ENCODE peak calls at places on chromosomes 2 and 18, in eight cellular contexts. A is activated gamma-delta T cell treated with Interleukin-2 at 50 U/mL for 16 hours; K is HFFc6; H is fibroblast of the conjunctiva; J is H54; N is stimulated activated CD8-positive, alpha-beta memory T cell treated with anti-CD3 and anti-CD28 coated beads, Interleukin-2, amount 100 ng/mL, for 1 hour; E is AG08396; G is CD8-positive, alpha-beta memory T cell. O is an unnamed sample.

GRCh38 chr2:99571609-99572344 is 82.0 kb upstream of the REV1 start:
- DNase-seq in A (no peak), K (no peak), H (no peak), J (no peak), N (no peak), E (no peak), G (no peak), O (no peak)

GRCh38 chr2:55891671-55892071 is 31.9 kb downstream of the EFEMP1 start:
- DNase-seq in A (no peak), K (no peak), H (no peak), J (no peak), N (no peak), E (no peak), G (no peak), O (no peak)

GRCh38 chr2:2579814-2580213 is 248.7 kb upstream of the MYT1L start:
- DNase-seq in A (no peak), K (no peak), H (no peak), J (no peak), N (no peak), E (no peak), G (no peak), O (no peak)

GRCh38 chr2:232634319-232635150 is 1.1 kb downstream of the EFHD1 start:
- DNase-seq in A (no peak), K (no peak), H (no peak), J (no peak), N (no peak), E (no peak), G (no peak), O (no peak)

GRCh38 chr18:54242327-54242726 is 17.9 kb upstream of the MBD2 start:
- DNase-seq in A (no peak), K (no peak), H (no peak), J (no peak), N (no peak), E (no peak), G (no peak), O (no peak)

GRCh38 chr2:68799615-68800400 is 65.2 kb downstream of the ARHGAP25 start:
- DNase-seq in A (no peak), K (no peak), H (no peak), J (no peak), N (no peak), E (no peak), G (no peak), O (no peak)

GRCh38 chr18:46152436-46152807 is 48.2 kb downstream of the HAUS1 start:
- DNase-seq in A (no peak), K (peak; percentile 81), H (peak; percentile 23), J (peak; percentile 52), N (no peak), E (peak; percentile 69), G (no peak), O (no peak)

GRCh38 chr2:237482485-237482884 is 4.6 kb upstream of the MLPH start:
- DNase-seq in A (no peak), K (no peak), H (no peak), J (no peak), N (no peak), E (no peak), G (no peak), O (no peak)

GRCh38 chr2:157989227-157989626 is 112.4 kb upstream of the UPP2 start:
- DNase-seq in A (no peak), K (no peak), H (no peak), J (no peak), N (no peak), E (no peak), G (no peak), O (no peak)

GRCh38 chr2:173652311-173652710 is 297.6 kb downstream of the CDCA7 start:
- DNase-seq in A (no peak), K (peak; percentile 89), H (peak; percentile 91), J (peak; percentile 35), N (no peak), E (peak; percentile 66), G (no peak), O (no peak)

GRCh38 chr2:173090973-173091660 is 15.5 kb downstream of the MAP3K20 start:
- DNase-seq in A (no peak), K (no peak), H (no peak), J (no peak), N (no peak), E (no peak), G (no peak), O (no peak)

GRCh38 chr2:66452917-66453316 is 18.0 kb downstream of the MEIS1 start:
- DNase-seq in A (no peak), K (no peak), H (no peak), J (no peak), N (no peak), E (no peak), G (no peak), O (no peak)

GRCh38 chr2:197345846-197346370 is 35.3 kb upstream of the ANKRD44 start:
- DNase-seq in A (no peak), K (no peak), H (no peak), J (peak; percentile 33), N (no peak), E (peak; percentile 16), G (no peak), O (no peak)

GRCh38 chr18:13035249-13035914 is 44.2 kb downstream of the CEP192 start:
- DNase-seq in A (no peak), K (peak; percentile 38), H (no peak), J (no peak), N (no peak), E (peak; percentile 22), G (no peak), O (no peak)

GRCh38 chr2:32559136-32559535 is 68.7 kb upstream of the TTC27 start:
- DNase-seq in A (no peak), K (no peak), H (peak; percentile 18), J (no peak), N (no peak), E (no peak), G (no peak), O (no peak)

GRCh38 chr2:43134571-43134889 is 91.9 kb downstream of the ZFP36L2 start:
- DNase-seq in A (no peak), K (no peak), H (no peak), J (no peak), N (no peak), E (no peak), G (no peak), O (no peak)

GRCh38 chr2:204974487-204974886 is 429.2 kb downstream of the PARD3B start:
- DNase-seq in A (no peak), K (no peak), H (no peak), J (no peak), N (no peak), E (no peak), G (no peak), O (no peak)

GRCh38 chr18:59546164-59546563 is 151.1 kb downstream of the CCBE1 start:
- DNase-seq in A (no peak), K (peak; percentile 26), H (no peak), J (no peak), N (no peak), E (peak; percentile 17), G (no peak), O (no peak)

GRCh38 chr2:108363048-108363899 is 14.5 kb upstream of the SULT1C4 start:
- DNase-seq in A (no peak), K (no peak), H (no peak), J (no peak), N (no peak), E (no peak), G (no peak), O (no peak)

GRCh38 chr18:12598181-12598921 is 59.6 kb downstream of the SPIRE1 start:
- DNase-seq in A (no peak), K (peak; percentile 52), H (peak; percentile 31), J (no peak), N (no peak), E (no peak), G (no peak), O (no peak)

GRCh38 chr2:3789246-3789645 is 85.9 kb downstream of the DCDC2C start:
- DNase-seq in A (no peak), K (no peak), H (no peak), J (no peak), N (no peak), E (no peak), G (no peak), O (no peak)

GRCh38 chr2:157258520-157259326 is 1.2 kb downstream of the GALNT5 start:
- DNase-seq in A (no peak), K (no peak), H (no peak), J (no peak), N (no peak), E (no peak), G (no peak), O (no peak)

GRCh38 chr2:85737481-85737880 is 16.3 kb upstream of the ATOH8 start:
- DNase-seq in A (no peak), K (peak; percentile 97), H (peak; percentile 92), J (peak; percentile 65), N (no peak), E (peak; percentile 91), G (no peak), O (no peak)